ENCODE peak calls at places on chromosomes 3 and 15, in four cellular contexts. M is adrenal gland, U is A549, A is right atrium auricular region. G is an unnamed sample.

GRCh38 chr3:170714562-170715535 is 129.0 kb upstream of the SLC7A14 start:
- DNase-seq in U (no peak), M (no peak), A (no peak), G (no peak)

GRCh38 chr3:156553705-156554356 is 1.1 kb downstream of the SSR3 start:
- DNase-seq in M (no peak), U (no peak), A (no peak), G (no peak)

GRCh38 chr15:43067717-43068461 is 37.9 kb downstream of the UBR1 start:
- DNase-seq in A (no peak), M (no peak), U (no peak), G (no peak)

GRCh38 chr3:24311881-24312280 is 182.8 kb downstream of the THRB start:
- DNase-seq in U (no peak), M (no peak), A (peak), G (no peak)

GRCh38 chr15:79023546-79023890 is 67.1 kb downstream of the RASGRF1 start:
- DNase-seq in U (no peak), A (no peak), M (no peak), G (no peak)

GRCh38 chr3:120489421-120489820 is 38.6 kb upstream of the FSTL1 start:
- DNase-seq in M (no peak), U (no peak), A (no peak), G (no peak)

GRCh38 chr3:183189641-183190040 is 27.1 kb upstream of the LAMP3 start:
- DNase-seq in A (no peak), M (peak), U (no peak), G (no peak)

GRCh38 chr15:33242165-33242564 is 47.7 kb upstream of the FMN1 start:
- DNase-seq in A (no peak), U (peak), M (no peak), G (no peak)

GRCh38 chr15:71807125-71807629 is 3.2 kb upstream of the NR2E3 start:
- DNase-seq in A (no peak), M (no peak), U (no peak), G (no peak)

GRCh38 chr15:62787401-62787800 is 255.1 kb upstream of the TPM1 start:
- DNase-seq in M (no peak), U (no peak), A (no peak), G (no peak)

GRCh38 chr3:50300681-50301254 is 1.6 kb upstream of the HYAL3 start:
- DNase-seq in M (no peak), U (no peak), A (no peak), G (no peak)
- H3K4me3 ChIP-seq in M (no peak), U (no peak), A (peak), G (no peak)

GRCh38 chr3:127741690-127742089 is 68.9 kb downstream of the ABTB1 start:
- DNase-seq in M (no peak), A (no peak), U (no peak), G (no peak)

GRCh38 chr3:127744216-127744815 is 71.6 kb downstream of the ABTB1 start:
- DNase-seq in M (no peak), A (no peak), U (no peak), G (no peak)

GRCh38 chr3:127742580-127742979 is 69.8 kb downstream of the ABTB1 start:
- DNase-seq in U (no peak), A (no peak), M (no peak), G (no peak)

GRCh38 chr3:127744875-127745274 is 72.1 kb downstream of the ABTB1 start:
- DNase-seq in U (no peak), A (no peak), M (no peak), G (no peak)

GRCh38 chr3:127743676-127744075 is 70.9 kb downstream of the ABTB1 start:
- DNase-seq in M (no peak), A (no peak), U (no peak), G (no peak)
- H3K27ac ChIP-seq in M (no peak), A (peak), U (peak), G (peak)

GRCh38 chr15:92908369-92909057 is 8.4 kb downstream of the CHD2 start:
- DNase-seq in U (no peak), M (no peak), A (no peak), G (no peak)
- H3K4me3 ChIP-seq in U (peak), M (peak), A (peak), G (no peak)

GRCh38 chr15:51379390-51379789 is 37.9 kb downstream of the GLDN start:
- DNase-seq in U (no peak), A (no peak), M (no peak), G (no peak)

GRCh38 chr15:51374131-51374530 is 32.7 kb downstream of the GLDN start:
- DNase-seq in U (no peak), A (no peak), M (no peak), G (no peak)

GRCh38 chr15:51375966-51376640 is 34.6 kb downstream of the GLDN start:
- DNase-seq in U (no peak), A (no peak), M (no peak), G (no peak)

GRCh38 chr15:51380999-51381806 is 39.7 kb downstream of the GLDN start:
- DNase-seq in A (peak), U (peak), M (peak), G (peak)

DNA sequence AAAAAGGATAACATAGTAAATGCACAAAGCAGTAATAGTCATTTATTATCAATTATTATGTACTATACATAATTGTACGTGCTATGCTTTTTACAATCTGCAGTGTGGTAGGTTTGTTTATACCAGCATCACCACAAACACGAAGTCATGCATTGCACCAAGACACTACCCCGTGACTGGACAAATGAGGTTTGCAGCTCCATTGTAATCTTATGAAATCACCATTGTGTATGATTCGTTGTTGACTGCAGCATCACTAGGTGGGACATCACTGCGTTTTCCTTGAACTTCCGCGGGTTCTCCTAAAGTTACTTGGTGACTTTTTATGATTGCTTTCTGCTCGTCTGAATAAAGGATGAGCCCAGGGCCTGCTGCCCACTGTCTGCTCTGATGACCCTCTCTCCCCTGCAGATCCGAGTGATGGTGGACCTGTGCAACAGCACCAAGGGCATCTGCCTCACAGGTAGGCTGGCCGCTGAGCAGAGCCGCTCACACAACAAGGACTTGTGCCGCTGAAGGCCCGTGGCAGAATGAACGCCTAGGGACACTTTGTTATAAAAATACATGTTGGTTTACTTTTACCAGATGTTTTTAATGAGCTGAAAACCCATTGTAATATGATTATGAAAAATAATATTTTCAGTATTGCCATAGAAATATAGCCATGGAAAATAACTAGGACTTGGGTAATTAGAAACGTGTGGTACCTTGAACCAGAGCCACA is 35.7 kb downstream of the GLDN start:
- DNase-seq in A (no peak), U (no peak), M (no peak), G (no peak)
- H3K27ac ChIP-seq in A (no peak), U (no peak), M (no peak), G (no peak)

DNA sequence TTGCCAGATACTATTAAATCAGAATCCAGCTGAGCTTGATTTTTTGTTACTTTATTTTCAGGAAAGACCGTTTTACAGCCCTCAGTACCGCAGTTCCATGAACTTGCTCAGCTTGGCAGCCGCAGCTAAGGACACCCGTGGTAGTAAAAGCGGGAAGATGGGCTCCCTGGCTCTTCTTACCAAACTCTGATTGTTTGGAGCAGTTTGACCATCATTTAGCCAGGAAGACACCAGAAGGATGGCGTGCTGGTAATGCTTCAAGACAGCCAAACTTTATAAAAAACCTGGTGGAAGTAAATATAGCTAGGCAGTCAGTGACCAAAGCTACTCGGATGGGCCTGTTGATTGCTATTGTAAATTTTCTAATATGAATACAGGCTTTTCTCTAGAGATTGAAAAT is 28.9 kb downstream of the POLR2M start:
- DNase-seq in A (no peak), M (no peak), U (no peak), G (no peak)
- H3K4me3 ChIP-seq in A (no peak), M (no peak), U (no peak), G (no peak)